ENCODE peak calls at places on chromosomes 7 and 10, in nine cellular contexts. One of them, this sample, is unnamed.

GRCh38 chr10:61810263-61810662 is 91.2 kb upstream of the ARID5B start:
- DNase-seq in PC-3: no peak
- DNase-seq in GM23338: no peak
- DNase-seq in SK-N-SH: no peak
- DNase-seq in OCI-LY7: no peak
- DNase-seq in GM23248: no peak
- DNase-seq in hepatocyte: no peak
- DNase-seq in HCT116: no peak
- DNase-seq in MM.1S: no peak
- DNase-seq in this sample: no peak

GRCh38 chr7:29488203-29488970 is 75.2 kb upstream of the PRR15 start:
- DNase-seq in PC-3: no peak
- DNase-seq in GM23338: no peak
- DNase-seq in SK-N-SH: no peak
- DNase-seq in OCI-LY7: no peak
- DNase-seq in GM23248: no peak
- DNase-seq in hepatocyte: no peak
- DNase-seq in HCT116: no peak
- DNase-seq in MM.1S: no peak
- DNase-seq in this sample: no peak

GRCh38 chr10:43137701-43137970 is 609 bp upstream of the CSGALNACT2 start:
- DNase-seq in PC-3: peak; percentile 47
- DNase-seq in GM23338: peak; percentile 67
- DNase-seq in SK-N-SH: peak; percentile 85
- DNase-seq in OCI-LY7: peak; percentile 40
- DNase-seq in GM23248: peak; percentile 85
- DNase-seq in hepatocyte: peak; percentile 69
- DNase-seq in HCT116: no peak
- DNase-seq in MM.1S: peak; percentile 31
- DNase-seq in this sample: peak; percentile 71

GRCh38 chr7:84998665-84999064 is 188.2 kb downstream of the SEMA3D start:
- DNase-seq in PC-3: peak; percentile 14
- DNase-seq in GM23338: peak; percentile 53
- DNase-seq in SK-N-SH: peak; percentile 12
- DNase-seq in OCI-LY7: no peak
- DNase-seq in GM23248: no peak
- DNase-seq in hepatocyte: no peak
- DNase-seq in HCT116: no peak
- DNase-seq in MM.1S: no peak
- DNase-seq in this sample: no peak

GRCh38 chr10:128150045-128150493 is 23.8 kb upstream of the MKI67 start:
- DNase-seq in PC-3: peak; percentile 69
- DNase-seq in GM23338: peak; percentile 89
- DNase-seq in SK-N-SH: peak; percentile 99
- DNase-seq in OCI-LY7: peak; percentile 69
- DNase-seq in GM23248: peak; percentile 81
- DNase-seq in hepatocyte: peak; percentile 91
- DNase-seq in HCT116: peak; percentile 53
- DNase-seq in MM.1S: peak; percentile 82
- DNase-seq in this sample: peak; percentile 93

GRCh38 chr7:158322616-158323530 is 264.8 kb downstream of the PTPRN2 start:
- DNase-seq in PC-3: no peak
- DNase-seq in GM23338: no peak
- DNase-seq in SK-N-SH: peak; percentile 17
- DNase-seq in OCI-LY7: no peak
- DNase-seq in GM23248: no peak
- DNase-seq in hepatocyte: no peak
- DNase-seq in HCT116: no peak
- DNase-seq in MM.1S: no peak
- DNase-seq in this sample: peak; percentile 37

GRCh38 chr10:70571636-70572439 is 30.7 kb downstream of the PRF1 start:
- DNase-seq in PC-3: no peak
- DNase-seq in GM23338: no peak
- DNase-seq in SK-N-SH: no peak
- DNase-seq in OCI-LY7: no peak
- DNase-seq in GM23248: no peak
- DNase-seq in hepatocyte: no peak
- DNase-seq in HCT116: no peak
- DNase-seq in MM.1S: no peak
- DNase-seq in this sample: no peak

GRCh38 chr10:33132626-33133025 is 174.6 kb upstream of the ITGB1 start:
- DNase-seq in PC-3: peak; percentile 73
- DNase-seq in GM23338: peak; percentile 51
- DNase-seq in SK-N-SH: no peak
- DNase-seq in OCI-LY7: peak; percentile 78
- DNase-seq in GM23248: no peak
- DNase-seq in hepatocyte: no peak
- DNase-seq in HCT116: no peak
- DNase-seq in MM.1S: no peak
- DNase-seq in this sample: no peak

GRCh38 chr10:30894221-30894620 is 137.4 kb downstream of the ZNF438 start:
- DNase-seq in PC-3: no peak
- DNase-seq in GM23338: no peak
- DNase-seq in SK-N-SH: no peak
- DNase-seq in OCI-LY7: no peak
- DNase-seq in GM23248: no peak
- DNase-seq in hepatocyte: no peak
- DNase-seq in HCT116: no peak
- DNase-seq in MM.1S: peak; percentile 78
- DNase-seq in this sample: no peak

GRCh38 chr7:23956769-23957556 is 246.9 kb downstream of the STK31 start:
- DNase-seq in PC-3: peak; percentile 22
- DNase-seq in GM23338: no peak
- DNase-seq in SK-N-SH: no peak
- DNase-seq in OCI-LY7: no peak
- DNase-seq in GM23248: no peak
- DNase-seq in hepatocyte: peak; percentile 26
- DNase-seq in HCT116: no peak
- DNase-seq in MM.1S: no peak
- DNase-seq in this sample: peak; percentile 75

GRCh38 chr10:91622601-91623000 is 10.3 kb downstream of the PPP1R3C start:
- DNase-seq in PC-3: no peak
- DNase-seq in GM23338: no peak
- DNase-seq in SK-N-SH: no peak
- DNase-seq in OCI-LY7: no peak
- DNase-seq in GM23248: no peak
- DNase-seq in hepatocyte: no peak
- DNase-seq in HCT116: no peak
- DNase-seq in MM.1S: no peak
- DNase-seq in this sample: no peak

GRCh38 chr10:87978166-87978565 is 114.7 kb downstream of the PTEN start:
- DNase-seq in PC-3: no peak
- DNase-seq in GM23338: no peak
- DNase-seq in SK-N-SH: no peak
- DNase-seq in OCI-LY7: no peak
- DNase-seq in GM23248: no peak
- DNase-seq in hepatocyte: no peak
- DNase-seq in HCT116: no peak
- DNase-seq in MM.1S: no peak
- DNase-seq in this sample: no peak

GRCh38 chr7:82975811-82976468 is 186.7 kb downstream of the PCLO start:
- DNase-seq in PC-3: peak; percentile 11
- DNase-seq in GM23338: peak; percentile 3
- DNase-seq in SK-N-SH: no peak
- DNase-seq in OCI-LY7: no peak
- DNase-seq in GM23248: no peak
- DNase-seq in hepatocyte: no peak
- DNase-seq in HCT116: no peak
- DNase-seq in MM.1S: no peak
- DNase-seq in this sample: no peak

DNA sequence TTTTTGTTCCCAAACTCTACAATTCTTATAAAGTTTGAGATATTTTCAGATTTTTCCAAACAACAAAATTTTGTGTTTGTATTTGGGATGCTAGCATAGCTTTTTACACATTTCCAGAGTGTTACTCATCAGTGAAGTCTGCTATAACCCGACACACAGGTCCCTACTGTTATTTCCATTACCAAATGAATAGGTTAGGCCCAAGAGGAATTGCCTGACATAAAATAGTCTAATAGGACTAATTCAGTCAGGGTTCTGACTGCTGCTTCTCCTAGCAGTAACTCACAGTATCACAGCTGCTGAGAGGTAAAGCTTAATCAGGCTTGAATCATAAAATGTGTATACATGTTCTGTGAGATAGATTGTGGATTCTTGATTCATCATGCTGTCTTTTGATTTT is 49.1 kb upstream of the STRIP2 start:
- DNase-seq in PC-3: no peak
- DNase-seq in GM23338: peak; percentile 30
- DNase-seq in SK-N-SH: no peak
- DNase-seq in OCI-LY7: no peak
- DNase-seq in GM23248: peak; percentile 7
- DNase-seq in hepatocyte: no peak
- DNase-seq in HCT116: no peak
- DNase-seq in MM.1S: no peak
- DNase-seq in this sample: no peak
- TF ChIP-seq EZH2phosphoT487 in PC-3: no peak
- TF ChIP-seq EZH2phosphoT487 in GM23338: no peak
- TF ChIP-seq EZH2phosphoT487 in SK-N-SH: no peak
- TF ChIP-seq EZH2phosphoT487 in OCI-LY7: no peak
- TF ChIP-seq EZH2phosphoT487 in GM23248: no peak
- TF ChIP-seq EZH2phosphoT487 in hepatocyte: no peak
- TF ChIP-seq EZH2phosphoT487 in HCT116: no peak
- TF ChIP-seq EZH2phosphoT487 in MM.1S: no peak
- TF ChIP-seq EZH2phosphoT487 in this sample: no peak

DNA sequence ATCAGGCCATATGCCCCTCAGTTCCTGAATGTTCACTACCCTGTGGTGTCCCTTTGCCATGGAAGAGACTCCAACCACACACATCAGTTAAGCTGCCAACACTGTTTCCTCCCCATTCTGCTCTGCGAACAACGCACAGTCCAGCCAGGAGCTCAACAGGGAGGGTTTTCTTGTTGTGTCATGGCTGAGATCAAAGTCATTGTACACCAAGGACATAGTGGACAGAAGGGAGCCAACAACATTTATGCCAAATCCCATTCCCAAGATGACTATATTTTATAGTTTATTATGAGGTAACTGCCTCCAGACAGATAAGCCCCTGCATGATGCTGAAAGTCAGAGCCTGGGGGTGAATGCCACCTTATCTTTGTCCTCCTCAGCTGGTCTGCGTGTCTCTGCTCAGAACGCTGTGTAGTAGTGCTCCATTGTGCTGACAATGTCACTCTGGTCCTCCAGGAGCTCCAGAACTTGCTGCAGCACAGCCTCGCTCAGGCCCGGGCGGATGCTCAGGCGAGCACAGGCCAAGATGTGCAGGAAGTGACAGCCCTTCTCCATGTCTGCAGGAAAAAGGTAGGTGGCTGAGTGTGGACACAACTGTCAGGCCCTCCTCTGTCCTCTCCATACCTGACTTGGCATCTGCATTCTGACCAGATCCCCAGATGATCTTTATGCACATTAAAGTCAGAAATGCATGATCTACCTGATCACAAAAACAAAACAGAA is 27.1 kb upstream of the SH3PXD2A start:
- DNase-seq in PC-3: no peak
- DNase-seq in GM23338: no peak
- DNase-seq in SK-N-SH: peak; percentile 27
- DNase-seq in OCI-LY7: no peak
- DNase-seq in GM23248: no peak
- DNase-seq in hepatocyte: no peak
- DNase-seq in HCT116: no peak
- DNase-seq in MM.1S: no peak
- DNase-seq in this sample: no peak
- H3K36me3 ChIP-seq in PC-3: peaks cover 4% of the 10 kb centered on the region
- H3K36me3 ChIP-seq in GM23338: no peaks in the 10 kb centered on the region
- H3K36me3 ChIP-seq in SK-N-SH: peaks cover 30% of the 10 kb centered on the region
- H3K36me3 ChIP-seq in OCI-LY7: peaks cover 1% of the 10 kb centered on the region
- H3K36me3 ChIP-seq in GM23248: peaks cover 4% of the 10 kb centered on the region
- H3K36me3 ChIP-seq in hepatocyte: no peaks in the 10 kb centered on the region
- H3K36me3 ChIP-seq in HCT116: peaks cover 14% of the 10 kb centered on the region
- H3K36me3 ChIP-seq in MM.1S: no peaks in the 10 kb centered on the region
- H3K36me3 ChIP-seq in this sample: no peaks in the 10 kb centered on the region

GRCh38 chr7:142809671-142810070 is 38.9 kb downstream of the PRSS2 start:
- DNase-seq in PC-3: peak; percentile 3
- DNase-seq in GM23338: no peak
- DNase-seq in SK-N-SH: no peak
- DNase-seq in OCI-LY7: peak; percentile 62
- DNase-seq in GM23248: no peak
- DNase-seq in hepatocyte: no peak
- DNase-seq in HCT116: no peak
- DNase-seq in MM.1S: peak; percentile 42
- DNase-seq in this sample: no peak

GRCh38 chr7:142813262-142813661 is 41.6 kb upstream of the EPHB6 start:
- DNase-seq in PC-3: peak; percentile 97
- DNase-seq in GM23338: peak; percentile 86
- DNase-seq in SK-N-SH: no peak
- DNase-seq in OCI-LY7: no peak
- DNase-seq in GM23248: peak; percentile 84
- DNase-seq in hepatocyte: peak; percentile 78
- DNase-seq in HCT116: no peak
- DNase-seq in MM.1S: no peak
- DNase-seq in this sample: no peak

GRCh38 chr7:142812437-142813215 is 41.9 kb downstream of the PRSS2 start:
- DNase-seq in PC-3: peak; percentile 11
- DNase-seq in GM23338: no peak
- DNase-seq in SK-N-SH: no peak
- DNase-seq in OCI-LY7: peak; percentile 54
- DNase-seq in GM23248: peak; percentile 16
- DNase-seq in hepatocyte: no peak
- DNase-seq in HCT116: no peak
- DNase-seq in MM.1S: no peak
- DNase-seq in this sample: no peak

GRCh38 chr7:142808802-142809583 is 38.2 kb downstream of the PRSS2 start:
- DNase-seq in PC-3: peak; percentile 94
- DNase-seq in GM23338: no peak
- DNase-seq in SK-N-SH: no peak
- DNase-seq in OCI-LY7: peak; percentile 99
- DNase-seq in GM23248: peak; percentile 20
- DNase-seq in hepatocyte: no peak
- DNase-seq in HCT116: no peak
- DNase-seq in MM.1S: peak; percentile 100
- DNase-seq in this sample: no peak

DNA sequence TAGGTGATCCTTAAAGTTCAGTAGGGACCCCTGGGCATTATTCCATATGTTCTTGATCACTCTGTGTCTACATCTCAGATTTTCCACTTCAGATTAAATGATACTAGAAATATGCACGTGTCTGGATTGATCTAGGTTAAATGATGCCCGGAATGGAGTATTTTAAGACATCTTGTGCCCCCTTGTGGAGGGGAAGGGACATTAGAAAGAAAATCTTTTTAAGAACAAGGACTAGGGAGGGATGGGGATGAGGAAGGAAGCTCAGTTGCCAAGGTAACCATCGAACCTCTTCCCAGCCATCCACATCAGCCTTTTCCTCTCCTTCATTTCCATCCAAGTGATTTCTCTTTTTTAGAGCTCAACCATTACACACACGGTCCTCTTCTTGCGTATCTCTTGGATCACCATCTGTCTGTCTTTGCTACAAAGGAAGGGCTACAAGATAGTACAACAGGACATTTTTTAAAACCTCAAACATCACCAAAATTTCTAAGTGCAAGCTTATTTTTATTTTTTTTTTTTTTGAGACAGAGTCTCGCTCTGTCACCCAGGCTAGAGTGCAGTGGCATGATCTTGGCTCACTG is 40.5 kb downstream of the PRSS2 start:
- DNase-seq in PC-3: peak; percentile 74
- DNase-seq in GM23338: peak; percentile 93
- DNase-seq in SK-N-SH: peak; percentile 59
- DNase-seq in OCI-LY7: peak; percentile 85
- DNase-seq in GM23248: peak; percentile 71
- DNase-seq in hepatocyte: peak; percentile 46
- DNase-seq in HCT116: peak; percentile 39
- DNase-seq in MM.1S: peak; percentile 84
- DNase-seq in this sample: peak; percentile 82
- TF ChIP-seq EZH2phosphoT487 in PC-3: no peak
- TF ChIP-seq EZH2phosphoT487 in GM23338: no peak
- TF ChIP-seq EZH2phosphoT487 in SK-N-SH: no peak
- TF ChIP-seq EZH2phosphoT487 in OCI-LY7: no peak
- TF ChIP-seq EZH2phosphoT487 in GM23248: no peak
- TF ChIP-seq EZH2phosphoT487 in hepatocyte: no peak
- TF ChIP-seq EZH2phosphoT487 in HCT116: no peak
- TF ChIP-seq EZH2phosphoT487 in MM.1S: no peak
- TF ChIP-seq EZH2phosphoT487 in this sample: no peak

GRCh38 chr7:138468244-138469123 is 8.4 kb downstream of the TRIM24 start:
- DNase-seq in PC-3: no peak
- DNase-seq in GM23338: no peak
- DNase-seq in SK-N-SH: no peak
- DNase-seq in OCI-LY7: no peak
- DNase-seq in GM23248: no peak
- DNase-seq in hepatocyte: no peak
- DNase-seq in HCT116: no peak
- DNase-seq in MM.1S: no peak
- DNase-seq in this sample: no peak
- H3K36me3 ChIP-seq in PC-3: no peaks in the 10 kb centered on the region
- H3K36me3 ChIP-seq in GM23338: peaks cover 4% of the 10 kb centered on the region
- H3K36me3 ChIP-seq in SK-N-SH: peaks cover 6% of the 10 kb centered on the region
- H3K36me3 ChIP-seq in OCI-LY7: peaks cover 8% of the 10 kb centered on the region
- H3K36me3 ChIP-seq in GM23248: no peaks in the 10 kb centered on the region
- H3K36me3 ChIP-seq in hepatocyte: no peaks in the 10 kb centered on the region
- H3K36me3 ChIP-seq in HCT116: no peaks in the 10 kb centered on the region
- H3K36me3 ChIP-seq in MM.1S: no peaks in the 10 kb centered on the region
- H3K36me3 ChIP-seq in this sample: peaks cover 8% of the 10 kb centered on the region